ENCODE peak calls at places on chromosomes 1 and 21, in six cellular contexts. Z is GM06990; Q is nephron progenitor cell; I is left ventricle myocardium inferior; A is heart right ventricle; M is CD8-positive, alpha-beta T cell. T is an unnamed sample.

GRCh38 chr1:65979145-65979544 is 186.4 kb downstream of the PDE4B start:
- DNase-seq in Q (no peak), A (no peak), I (no peak), Z (no peak), M (no peak), T (no peak)

GRCh38 chr1:109923131-109923945 is 12.7 kb downstream of the CSF1 start:
- DNase-seq in I (no peak), M (no peak), Z (no peak), Q (no peak), A (no peak), T (no peak)

GRCh38 chr21:38773108-38774061 is 32.3 kb upstream of the ETS2 start:
- DNase-seq in I (no peak), Q (no peak), Z (no peak), M (no peak), A (no peak), T (no peak)

GRCh38 chr1:54126271-54126815 is 26.5 kb downstream of the CDCP2 start:
- DNase-seq in M (no peak), A (no peak), I (no peak), Q (no peak), Z (no peak), T (no peak)

GRCh38 chr1:231265379-231265778 is 24.4 kb downstream of the GNPAT start:
- DNase-seq in I (no peak), A (no peak), Q (no peak), Z (no peak), M (no peak), T (no peak)

GRCh38 chr1:180611016-180611930 is 20.5 kb upstream of the XPR1 start:
- DNase-seq in A (peak), Z (no peak), M (no peak), Q (no peak), I (no peak), T (no peak)

GRCh38 chr1:218874313-218874712 is 299.4 kb upstream of the LYPLAL1 start:
- DNase-seq in Z (no peak), I (no peak), A (no peak), M (no peak), Q (no peak), T (no peak)

GRCh38 chr1:56958526-56958925 is 7.3 kb downstream of the C8B start:
- DNase-seq in A (no peak), Z (no peak), M (no peak), Q (no peak), I (no peak), T (no peak)

GRCh38 chr1:23177438-23178380 is 9.1 kb upstream of the LUZP1 start:
- DNase-seq in I (peak), Q (peak), Z (peak), M (no peak), A (peak), T (peak)

GRCh38 chr1:29832936-29833335 is 596.6 kb downstream of the PTPRU start:
- DNase-seq in A (no peak), I (no peak), Q (no peak), M (no peak), Z (no peak), T (no peak)

GRCh38 chr1:85321237-85321964 is 45.0 kb upstream of the BCL10 start:
- DNase-seq in M (no peak), A (no peak), Q (no peak), I (no peak), Z (no peak), T (no peak)

GRCh38 chr21:44785620-44786344 is 15.8 kb downstream of the UBE2G2 start:
- DNase-seq in Z (no peak), M (no peak), Q (no peak), I (no peak), A (no peak), T (no peak)

GRCh38 chr1:225772323-225772768 is 5.3 kb upstream of the SRP9 start:
- DNase-seq in Q (peak), A (peak), I (peak), Z (no peak), M (no peak), T (peak)

GRCh38 chr1:169925505-169926482 is 32.1 kb upstream of the SCYL3 start:
- DNase-seq in I (no peak), A (no peak), Z (no peak), Q (no peak), M (no peak), T (no peak)

GRCh38 chr1:169928438-169929209 is 34.9 kb upstream of the SCYL3 start:
- DNase-seq in A (no peak), M (no peak), Q (no peak), I (no peak), Z (no peak), T (no peak)

GRCh38 chr1:169921080-169921479 is 27.4 kb upstream of the SCYL3 start:
- DNase-seq in Q (no peak), Z (no peak), I (no peak), M (no peak), A (no peak), T (no peak)

GRCh38 chr1:169924829-169925228 is 31.1 kb upstream of the SCYL3 start:
- DNase-seq in Q (no peak), Z (no peak), I (no peak), A (no peak), M (no peak), T (no peak)

DNA sequence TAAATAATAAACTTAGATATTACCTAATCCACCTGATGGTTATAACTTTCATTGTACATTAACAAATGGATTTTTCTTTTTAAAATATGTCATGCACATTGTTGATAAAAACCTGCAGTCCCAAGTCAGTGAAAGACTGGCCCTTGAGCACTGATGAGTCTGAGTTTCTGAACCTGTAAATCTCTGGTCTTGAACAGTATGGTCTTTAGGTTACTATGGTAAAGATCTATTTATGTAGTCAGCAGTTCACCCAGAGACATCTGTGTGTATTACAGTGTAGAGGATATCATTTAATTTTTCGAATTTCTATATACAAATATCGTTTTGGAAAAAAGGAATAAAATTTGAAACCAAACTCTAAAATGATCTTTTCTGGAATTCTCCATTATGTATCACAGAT is 30.4 kb upstream of the SCYL3 start:
- DNase-seq in M (no peak), Q (no peak), A (no peak), I (no peak), Z (no peak), T (no peak)
- TF ChIP-seq CTCF in M (no peak), Q (no peak), A (no peak), I (no peak), Z (no peak), T (no peak)

DNA sequence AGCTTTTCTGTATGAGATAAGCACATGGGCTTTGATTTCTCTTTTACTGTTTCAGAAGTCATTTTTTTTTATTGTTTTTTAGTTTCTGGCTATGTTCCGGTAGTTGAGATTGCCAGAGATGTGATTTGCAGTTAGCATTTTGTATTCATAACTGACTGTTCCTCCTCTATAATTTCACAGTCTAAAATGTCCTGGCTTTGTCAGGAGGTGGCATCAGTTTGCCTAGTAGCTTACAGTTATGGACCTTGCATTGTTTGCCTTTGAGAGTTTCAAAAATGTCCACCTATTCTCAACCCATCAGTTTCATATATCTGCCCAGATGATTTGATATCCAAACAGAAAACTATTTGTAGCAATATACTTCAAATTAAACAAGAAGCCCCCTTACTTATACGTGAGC is 39.5 kb upstream of the ST6GALNAC3 start:
- DNase-seq in Q (no peak), M (no peak), Z (no peak), A (no peak), I (no peak), T (no peak)
- TF ChIP-seq CTCF in Q (no peak), M (no peak), Z (no peak), A (peak), I (peak), T (peak)

DNA sequence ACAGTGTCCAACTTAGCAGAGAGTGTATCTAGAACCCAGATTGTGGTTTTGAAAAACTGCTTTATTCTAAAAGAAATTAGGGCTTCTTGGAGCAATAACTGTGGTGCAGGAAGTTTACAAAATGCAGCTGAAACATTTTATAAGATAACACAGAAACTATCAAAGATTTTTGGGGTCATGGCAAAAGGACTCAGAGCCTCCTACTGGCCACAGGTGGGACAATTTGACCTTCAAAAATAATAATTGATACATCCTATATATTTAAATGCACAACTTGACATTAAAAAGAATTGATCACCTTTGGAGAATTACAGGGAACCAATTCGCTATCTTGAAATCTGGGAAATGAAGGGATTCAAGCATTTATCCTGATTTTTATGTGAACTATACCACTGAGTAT is 235.2 kb downstream of the RPS6KC1 start:
- DNase-seq in I (no peak), Q (no peak), M (no peak), Z (no peak), A (no peak), T (no peak)
- TF ChIP-seq CTCF in I (peak), Q (peak), M (no peak), Z (peak), A (no peak), T (peak)

GRCh38 chr1:8315573-8316475 is 2.1 kb upstream of the SLC45A1 start:
- DNase-seq in I (no peak), M (no peak), Q (no peak), Z (no peak), A (no peak), T (no peak)
- TF ChIP-seq CTCF in I (no peak), M (no peak), Q (no peak), Z (no peak), A (no peak), T (no peak)

GRCh38 chr1:212862111-212862690 is 4.1 kb downstream of the FLVCR1 start:
- DNase-seq in I (no peak), A (no peak), M (no peak), Q (no peak), Z (no peak), T (no peak)

GRCh38 chr1:212858461-212859265 is 588 bp downstream of the FLVCR1 start:
- DNase-seq in A (peak), Z (peak), Q (no peak), M (no peak), I (peak), T (peak)

GRCh38 chr1:212860713-212861581 is 2.9 kb downstream of the FLVCR1 start:
- DNase-seq in M (no peak), A (no peak), I (no peak), Q (no peak), Z (no peak), T (no peak)

GRCh38 chr1:212867192-212867591 is 9.1 kb downstream of the FLVCR1 start:
- DNase-seq in Z (no peak), Q (no peak), A (no peak), M (no peak), I (no peak), T (no peak)

DNA sequence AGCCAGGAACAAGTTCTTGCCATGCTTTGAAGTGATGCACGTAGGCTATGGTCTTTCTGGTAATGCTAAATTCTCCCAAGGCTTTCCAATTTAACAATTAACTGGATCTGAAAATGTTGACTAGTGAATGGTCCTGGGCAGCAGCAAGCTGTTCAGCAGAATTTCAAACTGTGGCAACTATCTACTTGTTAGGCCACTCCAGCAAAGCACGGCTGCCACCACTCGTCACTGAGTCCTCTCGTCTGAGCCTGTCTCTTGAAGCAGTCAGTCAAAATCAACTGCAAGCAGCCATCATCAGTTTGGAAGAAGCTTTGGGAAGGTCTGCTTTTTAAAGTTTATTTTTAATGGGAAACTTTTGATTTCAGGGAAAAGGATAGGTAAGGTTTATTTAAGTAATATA is 6.1 kb downstream of the FLVCR1 start:
- DNase-seq in I (no peak), M (no peak), A (no peak), Z (no peak), Q (no peak), T (no peak)
- TF ChIP-seq CTCF in I (no peak), M (no peak), A (no peak), Z (no peak), Q (no peak), T (no peak)

DNA sequence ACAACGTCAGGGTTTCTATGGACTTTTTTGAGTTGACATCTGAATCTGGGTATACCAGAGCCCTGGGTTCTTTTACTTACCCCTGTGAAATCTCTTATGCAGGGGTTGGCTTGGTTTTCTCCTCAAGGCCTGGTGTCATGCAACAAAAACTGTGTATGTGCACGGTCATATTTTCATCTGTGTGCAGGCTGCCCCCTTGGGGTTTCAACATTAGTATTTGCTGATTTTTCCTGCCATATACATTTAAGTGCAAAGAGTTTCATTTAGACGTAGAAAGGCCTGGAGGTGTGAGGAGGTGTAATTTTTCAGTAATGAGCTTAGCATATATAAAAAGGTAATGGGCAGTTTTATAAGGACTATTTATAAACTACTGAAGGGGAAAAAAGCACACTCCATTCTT is 21.9 kb upstream of the ZBTB18 start:
- DNase-seq in M (no peak), A (no peak), Q (no peak), Z (no peak), I (no peak), T (no peak)
- TF ChIP-seq CTCF in M (no peak), A (no peak), Q (no peak), Z (no peak), I (no peak), T (no peak)

DNA sequence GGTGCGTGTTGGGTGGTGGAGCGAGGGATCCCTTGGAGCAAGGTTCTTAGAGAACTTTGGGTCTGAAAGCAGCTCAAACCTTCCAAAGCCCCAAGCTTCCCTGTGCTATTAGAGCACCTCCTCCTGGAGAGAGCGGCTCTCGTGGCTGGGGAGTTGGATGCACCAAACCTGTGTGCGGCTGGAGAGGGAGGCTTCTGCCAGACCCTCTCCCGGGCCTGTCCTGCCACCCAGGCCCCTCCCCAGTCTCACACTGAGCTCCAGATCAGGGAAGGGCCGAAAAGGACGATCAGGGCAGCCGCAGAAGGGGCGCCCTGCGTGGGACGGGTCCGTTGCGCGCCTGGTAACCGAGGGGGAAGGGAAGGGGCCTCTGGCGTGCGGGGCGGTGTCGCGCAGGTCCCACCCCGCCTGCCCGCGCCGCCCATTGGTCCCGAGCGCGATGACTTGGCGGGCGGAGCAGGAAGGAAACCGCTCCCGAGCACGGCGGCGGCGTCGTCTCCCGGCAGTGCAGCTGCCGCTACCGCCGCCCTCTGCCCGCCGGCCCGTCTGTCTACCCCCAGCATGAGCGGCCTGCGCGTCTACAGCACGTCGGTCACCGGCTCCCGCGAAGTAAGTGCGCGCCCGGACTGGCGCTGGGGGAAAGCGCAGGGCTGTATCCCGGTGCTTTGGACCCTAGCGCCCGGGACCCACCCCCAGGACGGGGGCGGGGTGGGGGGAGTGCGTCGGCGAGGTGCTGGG is at the start of gene SH3BGRL3:
- DNase-seq in Z (peak), I (peak), M (peak), Q (peak), A (peak), T (peak)
- TF ChIP-seq CTCF in Z (peak), I (peak), M (no peak), Q (no peak), A (peak), T (peak)

GRCh38 chr1:220885971-220886370 is 6.7 kb downstream of the HLX start:
- DNase-seq in M (no peak), I (no peak), A (no peak), Q (no peak), Z (no peak), T (no peak)

GRCh38 chr1:220884109-220884980 is 5.1 kb downstream of the HLX start:
- DNase-seq in M (no peak), Q (peak), A (no peak), I (no peak), Z (no peak), T (no peak)

GRCh38 chr1:220887202-220887867 is 8.1 kb downstream of the HLX start:
- DNase-seq in I (no peak), M (no peak), Q (peak), Z (no peak), A (no peak), T (no peak)

GRCh38 chr1:220886470-220887201 is 7.4 kb downstream of the HLX start:
- DNase-seq in M (no peak), A (no peak), I (no peak), Q (no peak), Z (no peak), T (no peak)

GRCh38 chr1:220884981-220885918 is 6.0 kb downstream of the HLX start:
- DNase-seq in I (no peak), M (no peak), A (no peak), Q (no peak), Z (no peak), T (no peak)
- TF ChIP-seq CTCF in I (no peak), M (no peak), A (no peak), Q (no peak), Z (no peak), T (no peak)

T was measured in progenitor cell of endocrine pancreas.